ENCODE peak calls at places on chromosomes 5 and 9, in nine cellular contexts. T is left ventricle myocardium inferior, K is cardiac muscle cell, C is psoas muscle, H is fibroblast of lung, W is stomach, B is astrocyte, D is testis, E is WERI-Rb-1. L is an unnamed sample. For H3K27me3, the result is how much of the 10 kb centered on the place peaks cover.

GRCh38 chr5:153222956-153223355 is 267.5 kb upstream of the GRIA1 start:
- DNase-seq in T (no peak), K (peak), C (no peak), H (peak), W (no peak), B (peak), D (no peak), E (no peak), L (no peak)

GRCh38 chr9:136965771-136966484 is 11.4 kb upstream of the PTGDS start:
- DNase-seq in T (no peak), K (no peak), C (no peak), H (no peak), W (no peak), B (no peak), D (peak), E (no peak), L (no peak)

GRCh38 chr5:123810253-123810652 is 298.3 kb downstream of the CSNK1G3 start:
- DNase-seq in T (peak), K (no peak), C (no peak), H (peak), W (no peak), B (no peak), D (no peak), E (no peak), L (no peak)

GRCh38 chr9:135662758-135663450 is at the start of gene LCN9:
- DNase-seq in T (no peak), K (peak), C (no peak), H (no peak), W (no peak), B (no peak), D (peak), E (no peak), L (no peak)

GRCh38 chr5:91797581-91797980 is 414.5 kb upstream of the ARRDC3 start:
- DNase-seq in T (no peak), K (no peak), C (no peak), H (no peak), W (no peak), B (no peak), D (no peak), E (no peak), L (no peak)

GRCh38 chr9:94843089-94843488 is 116.6 kb downstream of the AOPEP start:
- DNase-seq in T (no peak), K (no peak), C (no peak), H (no peak), W (no peak), B (no peak), D (no peak), E (no peak), L (no peak)

GRCh38 chr9:76206821-76207220 is 187.4 kb downstream of the RFK start:
- DNase-seq in T (no peak), K (no peak), C (no peak), H (no peak), W (no peak), B (no peak), D (no peak), E (peak), L (no peak)

GRCh38 chr9:109238677-109239076 is 71.6 kb upstream of the FRRS1L start:
- DNase-seq in T (no peak), K (no peak), C (no peak), H (no peak), W (no peak), B (peak), D (no peak), E (no peak), L (no peak)

GRCh38 chr5:10854526-10855277 is 93.7 kb upstream of the DAP start:
- DNase-seq in T (no peak), K (peak), C (no peak), H (no peak), W (no peak), B (no peak), D (no peak), E (peak), L (no peak)

GRCh38 chr5:40191041-40191550 is 488.6 kb upstream of the PTGER4 start:
- DNase-seq in T (no peak), K (no peak), C (no peak), H (peak), W (no peak), B (no peak), D (no peak), E (no peak), L (no peak)

GRCh38 chr9:35910613-35911488 is 1.6 kb downstream of the SPAAR start:
- DNase-seq in T (peak), K (peak), C (peak), H (peak), W (peak), B (peak), D (peak), E (peak), L (no peak)

GRCh38 chr9:113963017-113963620 is 87.0 kb downstream of the ZNF618 start:
- DNase-seq in T (no peak), K (peak), C (peak), H (peak), W (peak), B (no peak), D (peak), E (peak), L (no peak)
- TF ChIP-seq CTCF in T (peak), K (peak), C (peak), H (peak), W (peak), B (peak), D (no peak), E (peak), L (peak)

GRCh38 chr5:594241-594860 is 17.8 kb upstream of the CEP72 start:
- DNase-seq in T (no peak), K (no peak), C (no peak), H (no peak), W (peak), B (no peak), D (no peak), E (peak), L (no peak)
- H3K27me3 ChIP-seq in T (half or more), K (under half), C (under half), H (under half), W (half or more), B (under half), D (under half), E (under half), L (under half)

GRCh38 chr9:134396825-134397224 is 70.6 kb downstream of the RXRA start:
- DNase-seq in T (no peak), K (no peak), C (no peak), H (no peak), W (no peak), B (no peak), D (no peak), E (no peak), L (no peak)

GRCh38 chr9:134398756-134399155 is 72.5 kb downstream of the RXRA start:
- DNase-seq in T (no peak), K (no peak), C (no peak), H (no peak), W (no peak), B (no peak), D (no peak), E (no peak), L (no peak)

GRCh38 chr9:134395002-134395517 is 68.8 kb downstream of the RXRA start:
- DNase-seq in T (no peak), K (no peak), C (no peak), H (no peak), W (no peak), B (no peak), D (no peak), E (no peak), L (no peak)

GRCh38 chr9:134395727-134396257 is 69.5 kb downstream of the RXRA start:
- DNase-seq in T (no peak), K (no peak), C (no peak), H (no peak), W (no peak), B (no peak), D (no peak), E (no peak), L (no peak)

DNA sequence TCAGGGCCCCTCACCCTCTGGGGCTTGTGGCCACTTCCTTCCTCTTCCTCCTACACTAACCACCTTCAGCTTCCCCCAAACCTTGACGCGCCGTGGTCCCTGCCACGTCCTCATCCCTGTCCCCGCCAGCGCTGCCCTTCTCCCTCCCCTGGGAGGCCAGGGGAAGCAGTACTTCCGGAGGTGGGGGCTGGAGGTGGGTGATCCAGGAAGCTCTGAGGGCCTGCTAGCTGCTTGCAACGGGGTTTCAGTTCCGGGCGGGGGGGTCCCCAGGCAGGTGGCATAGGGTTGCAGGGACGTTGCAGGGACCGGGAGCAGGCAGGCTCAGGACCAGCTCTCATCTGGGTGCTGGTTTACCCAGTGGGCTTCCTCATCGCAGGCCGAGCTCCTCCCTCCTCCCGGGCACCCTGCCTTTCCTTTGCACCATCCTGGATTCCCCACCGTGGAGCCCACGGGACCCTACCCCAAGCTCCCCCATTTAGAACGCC is 70.0 kb downstream of the RXRA start:
- DNase-seq in T (no peak), K (no peak), C (no peak), H (no peak), W (no peak), B (no peak), D (no peak), E (no peak), L (no peak)
- H3K27ac ChIP-seq in T (peak), K (no peak), C (peak), H (no peak), W (peak), B (no peak), D (no peak), E (no peak), L (no peak)

GRCh38 chr5:36079200-36079761 is 12.6 kb upstream of the UGT3A2 start:
- DNase-seq in T (no peak), K (peak), C (no peak), H (peak), W (no peak), B (peak), D (peak), E (peak), L (no peak)
- TF ChIP-seq CTCF in T (peak), K (peak), C (peak), H (peak), W (peak), B (peak), D (no peak), E (peak), L (no peak)

GRCh38 chr9:87283585-87283984 is 214.1 kb upstream of the DAPK1 start:
- DNase-seq in T (no peak), K (no peak), C (no peak), H (no peak), W (no peak), B (no peak), D (no peak), E (no peak), L (no peak)
- H3K27me3 ChIP-seq in T (under half), K (under half), C (under half), H (under half), W (under half), B (under half), D (under half), E (half or more), L (under half)

GRCh38 chr5:9187614-9188013 is 358.3 kb downstream of the SEMA5A start:
- DNase-seq in T (no peak), K (no peak), C (no peak), H (no peak), W (no peak), B (no peak), D (no peak), E (no peak), L (no peak)
- H3K27ac ChIP-seq in T (no peak), K (no peak), C (no peak), H (peak), W (no peak), B (peak), D (no peak), E (no peak), L (no peak)